ENCODE peak calls at places on chromosomes 1 and 21, in seven cellular contexts. One of them, this sample, is unnamed.

GRCh38 chr21:24045775-24046215 is 1561.5 kb downstream of the MRPL39 start:
- DNase-seq in lower lobe of right lung: peak
- DNase-seq in tibial nerve: peak
- DNase-seq in CD4-positive, alpha-beta T cell: no peak
- DNase-seq in stomach: peak
- DNase-seq in NB4: peak
- DNase-seq in GM10248: no peak
- DNase-seq in this sample: no peak

GRCh38 chr1:1431845-1432565 is 3.5 kb upstream of the VWA1 start:
- DNase-seq in NB4: peak
- DNase-seq in GM10248: no peak
- DNase-seq in CD4-positive, alpha-beta T cell: no peak
- DNase-seq in tibial nerve: no peak
- DNase-seq in stomach: peak
- DNase-seq in lower lobe of right lung: peak
- DNase-seq in this sample: no peak

GRCh38 chr1:218366322-218367052 is 21.4 kb downstream of the TGFB2 start:
- DNase-seq in NB4: no peak
- DNase-seq in GM10248: no peak
- DNase-seq in tibial nerve: no peak
- DNase-seq in stomach: no peak
- DNase-seq in lower lobe of right lung: no peak
- DNase-seq in CD4-positive, alpha-beta T cell: no peak
- DNase-seq in this sample: no peak

GRCh38 chr21:27769763-27770162 is 802.9 kb upstream of the ADAMTS5 start:
- DNase-seq in stomach: no peak
- DNase-seq in CD4-positive, alpha-beta T cell: no peak
- DNase-seq in GM10248: no peak
- DNase-seq in lower lobe of right lung: no peak
- DNase-seq in NB4: peak
- DNase-seq in tibial nerve: no peak
- DNase-seq in this sample: no peak

GRCh38 chr1:33030575-33030974 is 6.1 kb downstream of the AK2 start:
- DNase-seq in lower lobe of right lung: no peak
- DNase-seq in CD4-positive, alpha-beta T cell: no peak
- DNase-seq in stomach: no peak
- DNase-seq in tibial nerve: no peak
- DNase-seq in NB4: peak
- DNase-seq in GM10248: no peak
- DNase-seq in this sample: peak

GRCh38 chr1:218592688-218593087 is 247.6 kb downstream of the TGFB2 start:
- DNase-seq in GM10248: no peak
- DNase-seq in stomach: no peak
- DNase-seq in tibial nerve: no peak
- DNase-seq in NB4: no peak
- DNase-seq in CD4-positive, alpha-beta T cell: no peak
- DNase-seq in lower lobe of right lung: no peak
- DNase-seq in this sample: no peak

GRCh38 chr21:16454371-16454770 is 724.6 kb downstream of the USP25 start:
- DNase-seq in CD4-positive, alpha-beta T cell: no peak
- DNase-seq in lower lobe of right lung: no peak
- DNase-seq in GM10248: no peak
- DNase-seq in NB4: no peak
- DNase-seq in tibial nerve: no peak
- DNase-seq in stomach: no peak
- DNase-seq in this sample: no peak

GRCh38 chr1:227779651-227780050 is 35.8 kb upstream of the PRSS38 start:
- DNase-seq in CD4-positive, alpha-beta T cell: no peak
- DNase-seq in NB4: no peak
- DNase-seq in tibial nerve: no peak
- DNase-seq in stomach: no peak
- DNase-seq in GM10248: no peak
- DNase-seq in lower lobe of right lung: no peak
- DNase-seq in this sample: no peak

GRCh38 chr1:187928288-187928687 is 1099.5 kb downstream of the PLA2G4A start:
- DNase-seq in tibial nerve: no peak
- DNase-seq in CD4-positive, alpha-beta T cell: no peak
- DNase-seq in GM10248: peak
- DNase-seq in lower lobe of right lung: no peak
- DNase-seq in stomach: no peak
- DNase-seq in NB4: no peak
- DNase-seq in this sample: no peak
- TF ChIP-seq CTCF in tibial nerve: peak
- TF ChIP-seq CTCF in CD4-positive, alpha-beta T cell: no peak
- TF ChIP-seq CTCF in GM10248: peak
- TF ChIP-seq CTCF in lower lobe of right lung: no peak
- TF ChIP-seq CTCF in stomach: no peak
- TF ChIP-seq CTCF in NB4: no peak
- TF ChIP-seq CTCF in this sample: no peak

GRCh38 chr21:42574234-42575027 is 60.8 kb downstream of the SLC37A1 start:
- DNase-seq in tibial nerve: no peak
- DNase-seq in NB4: peak
- DNase-seq in lower lobe of right lung: peak
- DNase-seq in stomach: peak
- DNase-seq in GM10248: no peak
- DNase-seq in CD4-positive, alpha-beta T cell: no peak
- DNase-seq in this sample: no peak
- TF ChIP-seq CTCF in tibial nerve: no peak
- TF ChIP-seq CTCF in NB4: peak
- TF ChIP-seq CTCF in lower lobe of right lung: peak
- TF ChIP-seq CTCF in stomach: peak
- TF ChIP-seq CTCF in GM10248: no peak
- TF ChIP-seq CTCF in CD4-positive, alpha-beta T cell: no peak
- TF ChIP-seq CTCF in this sample: peak

DNA sequence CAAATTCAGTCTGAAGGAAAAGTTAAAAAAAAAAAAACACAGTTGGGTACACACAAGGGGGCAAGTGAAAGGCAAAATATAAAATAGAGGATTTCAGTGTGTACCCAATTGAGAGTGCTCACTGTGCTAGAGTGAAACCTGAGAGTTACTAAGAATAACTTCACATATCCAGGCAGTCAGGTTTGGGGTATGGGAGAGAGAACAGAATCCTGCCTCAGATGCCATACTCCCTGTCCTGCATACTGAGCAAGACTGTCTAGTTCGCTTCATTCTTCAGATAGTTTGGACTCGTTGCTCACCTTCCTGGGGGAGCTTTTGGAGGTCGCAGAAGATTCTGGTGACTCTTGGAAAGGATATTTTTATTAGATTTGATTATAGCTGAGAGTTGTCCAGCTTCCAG is 20.4 kb downstream of the CEP85 start:
- DNase-seq in NB4: no peak
- DNase-seq in CD4-positive, alpha-beta T cell: no peak
- DNase-seq in lower lobe of right lung: no peak
- DNase-seq in stomach: no peak
- DNase-seq in GM10248: no peak
- DNase-seq in tibial nerve: no peak
- DNase-seq in this sample: no peak
- TF ChIP-seq CTCF in NB4: no peak
- TF ChIP-seq CTCF in CD4-positive, alpha-beta T cell: no peak
- TF ChIP-seq CTCF in lower lobe of right lung: no peak
- TF ChIP-seq CTCF in stomach: no peak
- TF ChIP-seq CTCF in GM10248: no peak
- TF ChIP-seq CTCF in tibial nerve: no peak
- TF ChIP-seq CTCF in this sample: no peak

GRCh38 chr21:34513109-34513675 is 1.2 kb upstream of the KCNE1 start:
- DNase-seq in stomach: no peak
- DNase-seq in NB4: peak
- DNase-seq in tibial nerve: no peak
- DNase-seq in lower lobe of right lung: no peak
- DNase-seq in GM10248: no peak
- DNase-seq in CD4-positive, alpha-beta T cell: no peak
- DNase-seq in this sample: no peak

GRCh38 chr21:34511154-34511553 is 856 bp downstream of the KCNE1 start:
- DNase-seq in stomach: no peak
- DNase-seq in GM10248: no peak
- DNase-seq in tibial nerve: no peak
- DNase-seq in lower lobe of right lung: no peak
- DNase-seq in NB4: peak
- DNase-seq in CD4-positive, alpha-beta T cell: no peak
- DNase-seq in this sample: no peak

GRCh38 chr21:34511787-34512451 is at the start of gene KCNE1:
- DNase-seq in NB4: peak
- DNase-seq in CD4-positive, alpha-beta T cell: no peak
- DNase-seq in stomach: no peak
- DNase-seq in GM10248: no peak
- DNase-seq in tibial nerve: peak
- DNase-seq in lower lobe of right lung: peak
- DNase-seq in this sample: no peak

GRCh38 chr21:34510148-34511142 is 1.6 kb downstream of the KCNE1 start:
- DNase-seq in NB4: peak
- DNase-seq in GM10248: peak
- DNase-seq in tibial nerve: peak
- DNase-seq in lower lobe of right lung: peak
- DNase-seq in CD4-positive, alpha-beta T cell: no peak
- DNase-seq in stomach: peak
- DNase-seq in this sample: no peak

DNA sequence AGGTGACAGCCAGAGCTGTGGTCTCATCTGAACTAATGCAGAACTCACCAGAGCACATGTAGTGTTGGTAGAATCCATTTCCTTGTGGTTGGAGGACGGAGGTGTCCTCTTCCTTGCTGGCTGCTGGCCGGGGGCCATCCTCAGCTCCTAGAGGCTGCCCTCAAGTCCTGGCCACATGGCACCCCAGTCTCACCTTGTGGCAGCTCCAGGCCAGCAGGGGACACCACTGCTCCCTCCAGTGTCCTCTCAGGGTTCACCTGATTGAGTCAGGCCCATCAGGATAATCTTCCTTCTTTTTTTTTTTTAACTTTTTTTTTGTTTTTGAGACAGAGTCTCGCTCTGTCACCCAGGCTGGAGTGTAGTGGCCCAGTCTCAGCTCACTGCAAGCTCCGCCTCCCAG is 2.9 kb downstream of the KCNE1 start:
- DNase-seq in tibial nerve: no peak
- DNase-seq in stomach: no peak
- DNase-seq in lower lobe of right lung: no peak
- DNase-seq in GM10248: peak
- DNase-seq in CD4-positive, alpha-beta T cell: no peak
- DNase-seq in NB4: no peak
- DNase-seq in this sample: no peak
- TF ChIP-seq CTCF in tibial nerve: no peak
- TF ChIP-seq CTCF in stomach: no peak
- TF ChIP-seq CTCF in lower lobe of right lung: peak
- TF ChIP-seq CTCF in GM10248: peak
- TF ChIP-seq CTCF in CD4-positive, alpha-beta T cell: no peak
- TF ChIP-seq CTCF in NB4: peak
- TF ChIP-seq CTCF in this sample: peak

GRCh38 chr1:55300975-55301374 is 85.8 kb upstream of the USP24 start:
- DNase-seq in CD4-positive, alpha-beta T cell: no peak
- DNase-seq in lower lobe of right lung: no peak
- DNase-seq in tibial nerve: no peak
- DNase-seq in stomach: no peak
- DNase-seq in GM10248: no peak
- DNase-seq in NB4: no peak
- DNase-seq in this sample: no peak

GRCh38 chr1:55305735-55306134 is 90.6 kb upstream of the USP24 start:
- DNase-seq in GM10248: no peak
- DNase-seq in CD4-positive, alpha-beta T cell: no peak
- DNase-seq in lower lobe of right lung: no peak
- DNase-seq in stomach: no peak
- DNase-seq in NB4: no peak
- DNase-seq in tibial nerve: no peak
- DNase-seq in this sample: no peak

GRCh38 chr1:55302972-55303371 is 87.8 kb upstream of the USP24 start:
- DNase-seq in NB4: no peak
- DNase-seq in lower lobe of right lung: no peak
- DNase-seq in stomach: no peak
- DNase-seq in GM10248: no peak
- DNase-seq in CD4-positive, alpha-beta T cell: no peak
- DNase-seq in tibial nerve: no peak
- DNase-seq in this sample: no peak

GRCh38 chr1:55309053-55309452 is 93.9 kb upstream of the USP24 start:
- DNase-seq in stomach: no peak
- DNase-seq in GM10248: no peak
- DNase-seq in NB4: no peak
- DNase-seq in CD4-positive, alpha-beta T cell: no peak
- DNase-seq in tibial nerve: no peak
- DNase-seq in lower lobe of right lung: no peak
- DNase-seq in this sample: no peak

DNA sequence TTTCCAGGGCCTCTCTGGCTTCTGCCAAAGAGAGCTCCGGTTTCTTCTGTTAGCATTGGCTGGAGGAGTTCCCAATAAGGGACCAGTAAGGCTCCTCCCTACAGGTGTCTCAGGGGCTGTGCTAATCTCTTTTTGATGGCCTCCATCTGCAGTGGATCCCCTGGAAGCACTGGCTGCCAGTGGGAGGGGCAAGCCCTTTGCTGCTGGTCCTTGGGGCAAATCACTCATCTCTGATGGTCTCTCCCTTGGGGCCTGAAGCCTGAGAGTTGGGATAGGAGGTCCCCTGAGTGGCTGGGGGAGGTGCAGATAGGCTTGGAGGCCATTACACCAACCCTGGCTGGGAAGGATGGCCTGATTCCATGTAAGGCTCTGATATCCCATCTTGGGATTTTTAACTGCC is 89.1 kb upstream of the USP24 start:
- DNase-seq in CD4-positive, alpha-beta T cell: no peak
- DNase-seq in lower lobe of right lung: no peak
- DNase-seq in GM10248: no peak
- DNase-seq in stomach: no peak
- DNase-seq in NB4: no peak
- DNase-seq in tibial nerve: no peak
- DNase-seq in this sample: no peak
- TF ChIP-seq CTCF in CD4-positive, alpha-beta T cell: no peak
- TF ChIP-seq CTCF in lower lobe of right lung: no peak
- TF ChIP-seq CTCF in GM10248: no peak
- TF ChIP-seq CTCF in stomach: no peak
- TF ChIP-seq CTCF in NB4: no peak
- TF ChIP-seq CTCF in tibial nerve: no peak
- TF ChIP-seq CTCF in this sample: no peak

DNA sequence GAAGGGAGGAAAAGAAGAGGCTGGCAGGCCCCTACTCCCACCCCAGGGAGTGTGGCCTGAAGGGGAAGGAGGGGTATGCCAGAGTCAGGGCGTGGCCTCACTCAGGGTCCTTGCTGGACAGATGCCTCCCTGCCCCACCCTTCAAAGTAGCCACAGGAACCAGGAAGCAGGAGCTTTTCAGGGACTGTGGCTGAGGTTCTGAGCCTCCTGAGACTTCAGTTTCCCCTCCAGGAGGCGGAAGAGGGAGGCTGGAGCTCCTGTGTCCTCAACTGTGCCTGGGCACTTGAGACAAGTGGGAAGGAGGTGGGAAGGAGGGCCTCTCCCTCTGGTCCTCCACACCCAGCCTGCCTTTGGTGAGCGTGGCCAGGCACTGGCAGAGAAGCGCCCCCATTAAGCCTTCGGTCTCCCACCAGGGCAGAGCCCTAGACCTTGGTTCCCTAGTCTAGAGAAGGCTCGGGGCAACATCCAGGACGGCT is 5.3 kb downstream of the CELSR2 start:
- DNase-seq in CD4-positive, alpha-beta T cell: no peak
- DNase-seq in lower lobe of right lung: no peak
- DNase-seq in NB4: no peak
- DNase-seq in GM10248: no peak
- DNase-seq in tibial nerve: no peak
- DNase-seq in stomach: no peak
- DNase-seq in this sample: no peak
- TF ChIP-seq CTCF in CD4-positive, alpha-beta T cell: no peak
- TF ChIP-seq CTCF in lower lobe of right lung: no peak
- TF ChIP-seq CTCF in NB4: no peak
- TF ChIP-seq CTCF in GM10248: no peak
- TF ChIP-seq CTCF in tibial nerve: no peak
- TF ChIP-seq CTCF in stomach: no peak
- TF ChIP-seq CTCF in this sample: no peak

This sample was measured in AG09309.